ENCODE peak calls at places on chromosomes 13 and 19, in four cellular contexts. C is CD8-positive, alpha-beta memory T cell; F is body of pancreas; S is heart left ventricle. J is an unnamed sample.

GRCh38 chr19:45161715-45162463 is 1.1 kb upstream of the NKPD1 start:
- DNase-seq in C (no peak), F (peak), S (no peak), J (no peak)

GRCh38 chr19:35049456-35049855 is 7.9 kb downstream of the HPN start:
- DNase-seq in C (no peak), F (no peak), S (no peak), J (no peak)

GRCh38 chr13:24921881-24922280 is 157.9 kb downstream of the RNF17 start:
- DNase-seq in C (no peak), F (no peak), S (no peak), J (no peak)

GRCh38 chr19:46840157-46840942 is 10.3 kb downstream of the AP2S1 start:
- DNase-seq in C (peak), F (peak), S (no peak), J (no peak)

GRCh38 chr19:14149509-14149994 is 13.2 kb upstream of the ASF1B start:
- DNase-seq in C (peak), F (peak), S (peak), J (no peak)

GRCh38 chr19:55078996-55079395 is 3.3 kb downstream of the EPS8L1 start:
- DNase-seq in C (no peak), F (no peak), S (no peak), J (no peak)

GRCh38 chr19:48628486-48629296 is 8.5 kb downstream of the DBP start:
- DNase-seq in C (no peak), F (no peak), S (no peak), J (no peak)

GRCh38 chr13:110676511-110677204 is 29.3 kb downstream of the CARS2 start:
- DNase-seq in C (no peak), F (peak), S (no peak), J (no peak)

GRCh38 chr19:1880611-1881392 is 4.5 kb downstream of the ABHD17A start:
- DNase-seq in C (no peak), F (no peak), S (no peak), J (no peak)

GRCh38 chr13:63954683-63955082 is 2539.0 kb upstream of the PCDH20 start:
- DNase-seq in C (no peak), F (no peak), S (no peak), J (no peak)

GRCh38 chr13:27644302-27644701 is 22.6 kb downstream of the POLR1D start:
- DNase-seq in C (no peak), F (no peak), S (no peak), J (peak)

GRCh38 chr13:47480941-47481340 is 520.1 kb downstream of the SUCLA2 start:
- DNase-seq in C (no peak), F (no peak), S (no peak), J (no peak)

GRCh38 chr19:45215391-45216191 is 29.6 kb downstream of the EXOC3L2 start:
- DNase-seq in C (no peak), F (peak), S (peak), J (no peak)

GRCh38 chr13:50664961-50665360 is 178.5 kb downstream of the DLEU7 start:
- DNase-seq in C (no peak), F (no peak), S (no peak), J (no peak)

GRCh38 chr19:35882074-35882832 is 13.9 kb downstream of the APLP1 start:
- DNase-seq in C (no peak), F (peak), S (no peak), J (peak)

GRCh38 chr19:46571495-46571894 is 29.6 kb upstream of the CALM3 start:
- DNase-seq in C (no peak), F (peak), S (no peak), J (no peak)

GRCh38 chr13:50386527-50387123 is 371.4 kb downstream of the KCNRG start:
- DNase-seq in C (no peak), F (no peak), S (no peak), J (no peak)

GRCh38 chr13:70390064-70390463 is 281.8 kb upstream of the KLHL1 start:
- DNase-seq in C (no peak), F (no peak), S (no peak), J (no peak)

GRCh38 chr13:23609414-23610186 is 39.4 kb downstream of the TNFRSF19 start:
- DNase-seq in C (no peak), F (no peak), S (peak), J (no peak)

GRCh38 chr19:45693168-45693788 is 812 bp downstream of the QPCTL start:
- DNase-seq in C (peak), F (peak), S (peak), J (peak)

GRCh38 chr13:79548886-79549285 is 67.9 kb downstream of the NDFIP2 start:
- DNase-seq in C (no peak), F (no peak), S (no peak), J (no peak)

GRCh38 chr19:2053601-2054389 is 2.8 kb upstream of the MKNK2 start:
- DNase-seq in C (no peak), F (peak), S (peak), J (no peak)

GRCh38 chr19:18333680-18334079 is 6.7 kb upstream of the PGPEP1 start:
- DNase-seq in C (no peak), F (no peak), S (no peak), J (no peak)

GRCh38 chr13:31436478-31436877 is 236.7 kb downstream of the B3GLCT start:
- DNase-seq in C (no peak), F (no peak), S (no peak), J (no peak)